ENCODE peak calls at places on chromosomes 6 and 20, in six cellular contexts. C is gastrocnemius medialis, J is endodermal cell, W is fibroblast of lung, X is fibroblast of pulmonary artery, A is foreskin fibroblast. S is an unnamed sample.

GRCh38 chr6:130365166-130366010 is 429 bp upstream of the TMEM200A start:
- DNase-seq in C (no peak), J (peak; percentile 95), A (peak; percentile 90), X (peak; percentile 50), W (peak; percentile 72), S (peak; percentile 83)

GRCh38 chr6:46773201-46773855 is 19.9 kb upstream of the MEP1A start:
- DNase-seq in W (no peak), C (no peak), X (no peak), A (no peak), J (no peak), S (no peak)

GRCh38 chr6:70842541-70842940 is 114.3 kb downstream of the B3GAT2 start:
- DNase-seq in A (no peak), X (no peak), W (no peak), J (no peak), C (no peak), S (no peak)

GRCh38 chr6:42243046-42243445 is 25.4 kb upstream of the MRPS10 start:
- DNase-seq in C (no peak), A (no peak), J (no peak), X (no peak), W (peak; percentile 53), S (peak; percentile 58)

GRCh38 chr20:59016795-59017492 is 2.3 kb upstream of the TUBB1 start:
- DNase-seq in J (no peak), W (peak; percentile 43), C (no peak), A (no peak), X (no peak), S (no peak)

GRCh38 chr20:53524589-53525311 is 68.9 kb downstream of the ZNF217 start:
- DNase-seq in X (no peak), A (no peak), J (no peak), W (no peak), C (no peak), S (no peak)

GRCh38 chr6:161273752-161274487 is at the start of gene AGPAT4:
- DNase-seq in W (peak; percentile 98), J (peak; percentile 90), C (peak; percentile 43), X (peak; percentile 98), A (peak; percentile 96), S (peak; percentile 98)

GRCh38 chr6:67221226-67221625 is 1413.9 kb upstream of the ADGRB3 start:
- DNase-seq in X (peak; percentile 55), A (peak; percentile 68), W (no peak), J (no peak), C (no peak), S (no peak)

GRCh38 chr20:11051146-11051545 is 377.3 kb upstream of the JAG1 start:
- DNase-seq in W (no peak), X (peak; percentile 3), A (no peak), C (no peak), J (no peak), S (no peak)

GRCh38 chr20:38270869-38271608 is 10.5 kb upstream of the KIAA1755 start:
- DNase-seq in J (no peak), W (peak; percentile 99), C (no peak), X (peak; percentile 95), A (peak; percentile 96), S (peak; percentile 98)

GRCh38 chr6:107419747-107420146 is 39.6 kb downstream of the PDSS2 start:
- DNase-seq in C (no peak), W (peak; percentile 10), A (no peak), X (peak; percentile 36), J (no peak), S (peak; percentile 20)

GRCh38 chr6:6993503-6994237 is 114.1 kb upstream of the RREB1 start:
- DNase-seq in A (no peak), C (no peak), J (no peak), W (no peak), X (peak; percentile 13), S (no peak)

GRCh38 chr6:51594981-51595380 is 492.4 kb downstream of the PKHD1 start:
- DNase-seq in X (no peak), C (no peak), J (no peak), A (no peak), W (no peak), S (no peak)

GRCh38 chr6:158356586-158357546 is 44.6 kb downstream of the TULP4 start:
- DNase-seq in A (no peak), J (no peak), C (no peak), X (no peak), W (no peak), S (no peak)

GRCh38 chr20:44038681-44039123 is 124.0 kb downstream of the TOX2 start:
- DNase-seq in C (no peak), A (peak; percentile 60), W (no peak), X (no peak), J (no peak), S (no peak)

DNA sequence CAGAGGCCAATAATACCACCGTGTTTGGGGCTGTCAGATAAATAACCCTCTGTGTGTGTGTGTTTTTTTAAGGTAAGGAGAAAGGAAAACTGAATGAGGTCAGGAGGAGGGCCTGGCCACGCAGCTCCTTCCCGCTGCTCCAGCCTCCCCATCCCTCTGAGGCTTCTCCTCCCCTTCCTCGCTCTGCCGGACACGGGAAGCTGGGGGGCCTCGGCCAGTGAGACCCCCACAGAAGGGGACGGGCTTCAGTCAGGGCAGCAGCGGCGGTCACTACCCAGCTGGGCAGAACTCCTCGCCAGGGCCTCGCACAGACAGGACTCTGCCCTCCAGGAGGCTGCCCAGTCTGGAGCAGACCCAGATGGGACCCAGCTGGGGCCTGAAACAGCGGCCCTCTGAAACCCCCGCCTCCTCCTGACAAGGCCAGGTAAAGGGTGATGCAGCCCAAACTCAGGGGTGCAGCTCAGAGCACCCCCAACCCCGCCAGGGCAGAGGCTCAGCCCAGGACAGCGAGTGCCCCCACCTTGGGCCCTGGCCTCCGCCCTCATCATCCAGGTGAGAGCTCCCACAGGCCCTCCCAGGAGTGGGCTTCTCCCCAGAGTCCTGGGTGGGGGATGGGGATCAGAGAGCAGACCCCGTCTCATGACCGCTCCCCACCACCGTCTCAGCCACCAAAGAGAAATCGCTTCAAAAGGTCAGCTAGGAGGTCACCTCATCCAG is 2.3 kb downstream of the EEF1A2 start:
- DNase-seq in W (no peak), J (no peak), X (no peak), C (peak; percentile 30), A (no peak), S (no peak)
- H3K4me3 ChIP-seq in W (peak overlapping the region; percentile 3), J (no peak overlapping the region), X (peak overlapping the region; percentile 24), C (peak overlapping the region; percentile 67), A (peak overlapping the region; percentile 28), S (no peak overlapping the region)

GRCh38 chr6:166304106-166304505 is 4.1 kb downstream of the PRR18 start:
- DNase-seq in A (no peak), W (no peak), X (no peak), C (no peak), J (no peak), S (no peak)

GRCh38 chr6:166301611-166302529 is 6.3 kb downstream of the PRR18 start:
- DNase-seq in X (no peak), W (no peak), A (no peak), J (no peak), C (no peak), S (no peak)

GRCh38 chr6:166296035-166296883 is 11.9 kb downstream of the PRR18 start:
- DNase-seq in X (no peak), W (no peak), C (no peak), J (no peak), A (no peak), S (no peak)

GRCh38 chr6:166297606-166298005 is 10.6 kb downstream of the PRR18 start:
- DNase-seq in A (no peak), W (no peak), C (no peak), X (no peak), J (no peak), S (no peak)

GRCh38 chr6:166300357-166300987 is 7.7 kb downstream of the PRR18 start:
- DNase-seq in X (no peak), J (no peak), C (no peak), A (no peak), W (no peak), S (no peak)
- TF ChIP-seq CTCF in X (no peak), J (no peak), C (no peak), A (no peak), W (no peak), S (no peak)

GRCh38 chr6:30877419-30878262 is 6.7 kb upstream of the DDR1 start:
- DNase-seq in J (peak; percentile 95), A (peak; percentile 94), W (peak; percentile 83), X (peak; percentile 93), C (peak; percentile 89), S (peak; percentile 91)
- H3K4me3 ChIP-seq in J (no peak overlapping the region), A (peak overlapping the region; percentile 50), W (peak overlapping the region; percentile 45), X (peak overlapping the region; percentile 26), C (peak overlapping the region; percentile 40), S (peak overlapping the region; percentile 21)

GRCh38 chr6:8821921-8822512 is 386.7 kb upstream of the SLC35B3 start:
- DNase-seq in W (no peak), X (no peak), C (no peak), J (no peak), A (peak; percentile 66), S (no peak)
- TF ChIP-seq CTCF in W (no peak), X (no peak), C (no peak), J (no peak), A (no peak), S (no peak)

DNA sequence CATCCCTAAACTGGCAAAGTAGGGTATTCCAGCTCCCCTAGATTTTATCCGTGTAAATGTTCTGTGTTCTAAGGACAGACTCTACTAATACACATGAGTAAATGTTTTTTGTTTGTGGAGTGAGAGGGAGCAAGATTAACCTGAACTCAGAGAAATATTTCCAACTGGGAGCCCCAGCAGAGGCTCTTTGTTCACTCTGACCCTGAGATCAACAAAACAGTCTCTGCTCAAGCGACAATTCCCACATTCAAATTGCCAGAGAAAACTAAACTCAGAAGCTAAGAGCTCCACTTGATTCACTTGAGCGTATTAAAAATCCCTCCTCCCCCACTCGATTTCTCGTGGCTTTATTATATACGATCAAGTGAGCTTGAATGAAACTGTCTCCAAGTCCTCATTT is 413.9 kb upstream of the JARID2 start:
- DNase-seq in A (no peak), W (no peak), J (no peak), X (no peak), C (no peak), S (peak; percentile 35)
- H3K4me3 ChIP-seq in A (no peak overlapping the region), W (no peak overlapping the region), J (no peak overlapping the region), X (no peak overlapping the region), C (no peak overlapping the region), S (no peak overlapping the region)

DNA sequence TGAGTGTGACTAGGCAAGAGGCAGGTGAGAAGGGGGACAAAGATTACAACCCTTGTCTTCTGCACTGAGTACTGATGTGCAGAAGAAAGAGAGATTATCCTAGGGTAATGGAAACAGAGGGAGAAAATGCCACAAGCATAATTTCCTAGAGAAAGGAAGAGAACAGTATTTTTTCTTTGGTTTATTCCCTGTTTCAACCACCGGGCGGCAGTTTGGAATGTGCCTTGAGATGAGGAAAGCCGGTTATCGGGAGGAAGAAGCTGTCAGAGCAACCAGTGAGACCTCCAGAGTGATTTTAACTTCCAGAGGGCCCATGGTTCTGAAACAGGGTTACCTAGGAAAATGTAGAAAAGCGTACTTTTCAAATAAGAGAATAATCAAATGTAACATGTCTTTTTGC is 121.4 kb downstream of the REV3L start:
- DNase-seq in X (peak; percentile 63), A (peak; percentile 58), W (peak; percentile 35), C (no peak), J (peak; percentile 81), S (peak; percentile 48)
- TF ChIP-seq CTCF in X (peak; percentile 60), A (peak; percentile 37), W (peak; percentile 63), C (peak; percentile 26), J (peak; percentile 79), S (peak; percentile 59)

S was measured in astrocyte of the spinal cord.